ENCODE peak calls at places on chromosome 1, in six cellular contexts. One of them, this sample, is unnamed.

GRCh38 chr1:215631489-215631888 is 64.4 kb downstream of the KCTD3 start:
- DNase-seq in nephron progenitor cell: no peak
- DNase-seq in IMR-90: peak
- DNase-seq in keratinocyte: peak
- DNase-seq in NCI-H1105 treated with DMSO at 0.1 percent for 48 hours: peak
- DNase-seq in HEK293T: no peak
- DNase-seq in this sample: no peak

GRCh38 chr1:214702561-214702960 is 99.6 kb downstream of the CENPF start:
- DNase-seq in nephron progenitor cell: no peak
- DNase-seq in IMR-90: no peak
- DNase-seq in keratinocyte: no peak
- DNase-seq in NCI-H1105 treated with DMSO at 0.1 percent for 48 hours: no peak
- DNase-seq in HEK293T: no peak
- DNase-seq in this sample: no peak

GRCh38 chr1:243393093-243393492 is 137.3 kb downstream of the SDCCAG8 start:
- DNase-seq in nephron progenitor cell: no peak
- DNase-seq in IMR-90: no peak
- DNase-seq in keratinocyte: no peak
- DNase-seq in NCI-H1105 treated with DMSO at 0.1 percent for 48 hours: no peak
- DNase-seq in HEK293T: no peak
- DNase-seq in this sample: no peak

GRCh38 chr1:172003766-172004530 is 162.7 kb downstream of the DNM3 start:
- DNase-seq in nephron progenitor cell: no peak
- DNase-seq in IMR-90: peak
- DNase-seq in keratinocyte: no peak
- DNase-seq in NCI-H1105 treated with DMSO at 0.1 percent for 48 hours: no peak
- DNase-seq in HEK293T: no peak
- DNase-seq in this sample: no peak

GRCh38 chr1:43054961-43055360 is 96.3 kb upstream of the SLC2A1 start:
- DNase-seq in nephron progenitor cell: no peak
- DNase-seq in IMR-90: peak
- DNase-seq in keratinocyte: no peak
- DNase-seq in NCI-H1105 treated with DMSO at 0.1 percent for 48 hours: no peak
- DNase-seq in HEK293T: no peak
- DNase-seq in this sample: no peak

GRCh38 chr1:43258370-43258769 is 11.4 kb upstream of the TMEM125 start:
- DNase-seq in nephron progenitor cell: no peak
- DNase-seq in IMR-90: no peak
- DNase-seq in keratinocyte: no peak
- DNase-seq in NCI-H1105 treated with DMSO at 0.1 percent for 48 hours: no peak
- DNase-seq in HEK293T: no peak
- DNase-seq in this sample: no peak

GRCh38 chr1:211384524-211384923 is 57.9 kb downstream of the TRAF5 start:
- DNase-seq in nephron progenitor cell: no peak
- DNase-seq in IMR-90: no peak
- DNase-seq in keratinocyte: no peak
- DNase-seq in NCI-H1105 treated with DMSO at 0.1 percent for 48 hours: no peak
- DNase-seq in HEK293T: no peak
- DNase-seq in this sample: no peak

GRCh38 chr1:193674292-193674944 is 488.0 kb upstream of the B3GALT2 start:
- DNase-seq in nephron progenitor cell: no peak
- DNase-seq in IMR-90: peak
- DNase-seq in keratinocyte: no peak
- DNase-seq in NCI-H1105 treated with DMSO at 0.1 percent for 48 hours: no peak
- DNase-seq in HEK293T: no peak
- DNase-seq in this sample: no peak

GRCh38 chr1:41682845-41683630 is 198.6 kb upstream of the EDN2 start:
- DNase-seq in nephron progenitor cell: no peak
- DNase-seq in IMR-90: peak
- DNase-seq in keratinocyte: no peak
- DNase-seq in NCI-H1105 treated with DMSO at 0.1 percent for 48 hours: no peak
- DNase-seq in HEK293T: no peak
- DNase-seq in this sample: no peak

GRCh38 chr1:199007423-199007822 is 368.6 kb downstream of the PTPRC start:
- DNase-seq in nephron progenitor cell: no peak
- DNase-seq in IMR-90: no peak
- DNase-seq in keratinocyte: no peak
- DNase-seq in NCI-H1105 treated with DMSO at 0.1 percent for 48 hours: no peak
- DNase-seq in HEK293T: no peak
- DNase-seq in this sample: no peak

GRCh38 chr1:180301135-180301737 is 71.2 kb downstream of the LHX4 start:
- DNase-seq in nephron progenitor cell: no peak
- DNase-seq in IMR-90: peak
- DNase-seq in keratinocyte: no peak
- DNase-seq in NCI-H1105 treated with DMSO at 0.1 percent for 48 hours: no peak
- DNase-seq in HEK293T: no peak
- DNase-seq in this sample: no peak

GRCh38 chr1:233707153-233707905 is 93.4 kb downstream of the KCNK1 start:
- DNase-seq in nephron progenitor cell: no peak
- DNase-seq in IMR-90: peak
- DNase-seq in keratinocyte: peak
- DNase-seq in NCI-H1105 treated with DMSO at 0.1 percent for 48 hours: peak
- DNase-seq in HEK293T: no peak
- DNase-seq in this sample: no peak

GRCh38 chr1:12602633-12603024 is 15.4 kb downstream of the DHRS3 start:
- DNase-seq in nephron progenitor cell: no peak
- DNase-seq in IMR-90: no peak
- DNase-seq in keratinocyte: no peak
- DNase-seq in NCI-H1105 treated with DMSO at 0.1 percent for 48 hours: no peak
- DNase-seq in HEK293T: no peak
- DNase-seq in this sample: no peak

GRCh38 chr1:8342325-8342724 is 24.4 kb downstream of the SLC45A1 start:
- DNase-seq in nephron progenitor cell: no peak
- DNase-seq in IMR-90: peak
- DNase-seq in keratinocyte: no peak
- DNase-seq in NCI-H1105 treated with DMSO at 0.1 percent for 48 hours: no peak
- DNase-seq in HEK293T: no peak
- DNase-seq in this sample: no peak

GRCh38 chr1:1080951-1081310 is 6.8 kb upstream of the RNF223 start:
- DNase-seq in nephron progenitor cell: no peak
- DNase-seq in IMR-90: no peak
- DNase-seq in keratinocyte: no peak
- DNase-seq in NCI-H1105 treated with DMSO at 0.1 percent for 48 hours: no peak
- DNase-seq in HEK293T: no peak
- DNase-seq in this sample: no peak

GRCh38 chr1:59044535-59045121 is 252.3 kb upstream of the FGGY start:
- DNase-seq in nephron progenitor cell: no peak
- DNase-seq in IMR-90: peak
- DNase-seq in keratinocyte: no peak
- DNase-seq in NCI-H1105 treated with DMSO at 0.1 percent for 48 hours: no peak
- DNase-seq in HEK293T: no peak
- DNase-seq in this sample: no peak